ENCODE peak calls at places on chromosomes 3 and 15, in nine cellular contexts. R, F, O, Q, X, I, J, H and K are unnamed samples.

GRCh38 chr3:13167829-13168228 is 94.6 kb upstream of the IQSEC1 start:
- DNase-seq in R (no peak), F (no peak), O (no peak), Q (no peak), X (no peak), I (no peak), J (no peak), H (no peak), K (peak; percentile 20)

GRCh38 chr3:108091498-108092259 is 848 bp upstream of the CD47 start:
- DNase-seq in R (peak; percentile 47), F (no peak), O (no peak), Q (no peak), X (no peak), I (no peak), J (no peak), H (peak; percentile 47), K (peak; percentile 64)

GRCh38 chr3:194136519-194137313 is 768 bp downstream of the HES1 start:
- DNase-seq in R (no peak), F (peak; percentile 90), O (peak; percentile 44), Q (peak; percentile 53), X (peak; percentile 65), I (peak; percentile 38), J (peak; percentile 68), H (peak; percentile 61), K (peak; percentile 61)

GRCh38 chr15:70955151-70955550 is 62.5 kb downstream of the LRRC49 start:
- DNase-seq in R (no peak), F (peak; percentile 92), O (no peak), Q (no peak), X (no peak), I (no peak), J (no peak), H (no peak), K (no peak)

GRCh38 chr15:51111061-51111460 is 16.4 kb upstream of the TNFAIP8L3 start:
- DNase-seq in R (no peak), F (no peak), O (no peak), Q (no peak), X (no peak), I (no peak), J (no peak), H (no peak), K (no peak)

GRCh38 chr3:170437151-170437550 is 18.5 kb downstream of the CLDN11 start:
- DNase-seq in R (no peak), F (no peak), O (no peak), Q (no peak), X (no peak), I (no peak), J (no peak), H (no peak), K (no peak)

GRCh38 chr3:15345051-15345607 is 12.7 kb upstream of the SH3BP5 start:
- DNase-seq in R (no peak), F (no peak), O (peak; percentile 46), Q (no peak), X (peak; percentile 89), I (no peak), J (no peak), H (no peak), K (no peak)

GRCh38 chr3:52450489-52451236 is 3.2 kb downstream of the TNNC1 start:
- DNase-seq in R (no peak), F (no peak), O (no peak), Q (no peak), X (no peak), I (no peak), J (no peak), H (no peak), K (no peak)

GRCh38 chr3:158709666-158710083 is 22.6 kb downstream of the RARRES1 start:
- DNase-seq in R (no peak), F (peak; percentile 99), O (no peak), Q (no peak), X (no peak), I (peak; percentile 86), J (peak; percentile 70), H (no peak), K (no peak)

GRCh38 chr15:51888593-51889195 is 59.2 kb downstream of the TMOD3 start:
- DNase-seq in R (no peak), F (peak; percentile 31), O (no peak), Q (no peak), X (peak; percentile 16), I (no peak), J (no peak), H (no peak), K (no peak)

GRCh38 chr3:146160964-146161724 is at the start of gene PLOD2:
- DNase-seq in R (no peak), F (peak; percentile 97), O (peak; percentile 84), Q (peak; percentile 17), X (peak; percentile 85), I (no peak), J (peak; percentile 84), H (peak; percentile 87), K (peak; percentile 90)

GRCh38 chr3:156614642-156615511 is 59.5 kb upstream of the TIPARP start:
- DNase-seq in R (no peak), F (no peak), O (no peak), Q (no peak), X (no peak), I (no peak), J (no peak), H (no peak), K (no peak)